ENCODE peak calls at places on chromosomes 4 and X, in seven cellular contexts. R is transverse colon, Q is stomach, B is GM12878, V is spleen, C is prostate gland, Y is upper lobe of left lung. I is an unnamed sample.

GRCh38 chr4:57148831-57149230 is 38.6 kb upstream of the IGFBP7 start:
- DNase-seq in R (no peak), Q (no peak), B (no peak), V (no peak), C (no peak), Y (no peak), I (no peak)

GRCh38 chrX:10518073-10518472 is 102.3 kb downstream of the MID1 start:
- DNase-seq in R (no peak), Q (no peak), B (no peak), V (no peak), C (no peak), Y (no peak), I (no peak)

GRCh38 chr4:182531555-182532162 is 288.5 kb downstream of the TENM3 start:
- DNase-seq in R (no peak), Q (no peak), B (no peak), V (no peak), C (no peak), Y (no peak), I (no peak)

GRCh38 chrX:107549504-107549903 is 78.8 kb upstream of the PRPS1 start:
- DNase-seq in R (no peak), Q (no peak), B (no peak), V (no peak), C (no peak), Y (no peak), I (no peak)

GRCh38 chrX:18348047-18348446 is 6.4 kb downstream of the SCML2 start:
- DNase-seq in R (no peak), Q (no peak), B (no peak), V (no peak), C (no peak), Y (no peak), I (no peak)

GRCh38 chr4:126592088-126592487 is 1040.7 kb upstream of the INTU start:
- DNase-seq in R (no peak), Q (no peak), B (no peak), V (no peak), C (no peak), Y (no peak), I (no peak)

GRCh38 chr4:31737419-31737818 is 1017.2 kb downstream of the PCDH7 start:
- DNase-seq in R (no peak), Q (no peak), B (peak; percentile 9), V (no peak), C (no peak), Y (no peak), I (no peak)

GRCh38 chrX:38409289-38409688 is 56.9 kb downstream of the OTC start:
- DNase-seq in R (no peak), Q (no peak), B (no peak), V (no peak), C (no peak), Y (no peak), I (no peak)

GRCh38 chrX:12446342-12447075 is 308.2 kb downstream of the FRMPD4 start:
- DNase-seq in R (no peak), Q (no peak), B (no peak), V (no peak), C (no peak), Y (no peak), I (no peak)

GRCh38 chrX:46587158-46587557 is 13.6 kb downstream of the CHST7 start:
- DNase-seq in R (no peak), Q (no peak), B (peak; percentile 55), V (no peak), C (no peak), Y (no peak), I (no peak)

GRCh38 chrX:46582325-46582724 is 8.8 kb downstream of the CHST7 start:
- DNase-seq in R (no peak), Q (no peak), B (no peak), V (no peak), C (no peak), Y (no peak), I (no peak)

GRCh38 chrX:46579250-46579649 is 5.7 kb downstream of the CHST7 start:
- DNase-seq in R (no peak), Q (no peak), B (no peak), V (no peak), C (no peak), Y (no peak), I (no peak)

GRCh38 chrX:46580613-46581012 is 7.0 kb downstream of the CHST7 start:
- DNase-seq in R (no peak), Q (no peak), B (no peak), V (no peak), C (no peak), Y (no peak), I (no peak)

GRCh38 chrX:46582964-46583363 is 9.4 kb downstream of the CHST7 start:
- DNase-seq in R (no peak), Q (no peak), B (no peak), V (no peak), C (peak; percentile 4), Y (no peak), I (no peak)
- TF ChIP-seq POLR2AphosphoS5 in R (no peak), Q (no peak), B (no peak), V (no peak), C (peak; percentile 58), Y (no peak), I (no peak)

DNA sequence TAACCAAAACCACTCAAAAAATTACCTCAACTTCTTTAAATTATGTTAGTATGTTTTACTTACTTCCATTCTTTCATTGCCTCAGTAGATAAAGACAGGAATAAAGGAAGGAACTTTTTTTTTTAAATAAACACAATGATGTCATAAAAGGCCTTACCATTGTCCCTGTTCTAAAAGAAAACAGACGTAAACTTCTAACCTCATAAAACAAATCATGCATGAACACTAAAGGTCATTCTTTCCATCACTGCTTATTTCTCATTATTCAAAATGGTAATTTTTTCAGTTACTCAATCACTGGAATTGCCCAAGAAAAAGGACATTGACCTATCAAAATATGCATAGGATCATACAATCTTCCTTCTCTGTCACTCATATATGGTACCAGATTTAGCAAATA is 32.2 kb upstream of the ARMCX2 start:
- DNase-seq in R (no peak), Q (no peak), B (no peak), V (no peak), C (no peak), Y (no peak), I (no peak)
- TF ChIP-seq POLR2AphosphoS5 in R (no peak), Q (no peak), B (no peak), V (no peak), C (no peak), Y (no peak), I (no peak)

GRCh38 chrX:85243155-85243554 is 424 bp downstream of the SATL1 start:
- DNase-seq in R (no peak), Q (no peak), B (no peak), V (no peak), C (no peak), Y (no peak), I (no peak)

GRCh38 chrX:85244411-85245210 is 820 bp downstream of the ZNF711 start:
- DNase-seq in R (no peak), Q (no peak), B (no peak), V (peak; percentile 61), C (peak; percentile 3), Y (no peak), I (no peak)

GRCh38 chrX:85243761-85244410 is at the start of the genes SATL1 and ZNF711:
- DNase-seq in R (peak; percentile 54), Q (peak; percentile 42), B (no peak), V (peak; percentile 70), C (peak; percentile 39), Y (peak; percentile 29), I (peak; percentile 13)
- TF ChIP-seq POLR2AphosphoS5 in R (no peak), Q (no peak), B (no peak), V (peak; percentile 23), C (no peak), Y (no peak), I (no peak)

GRCh38 chr4:184647391-184648101 is 1.7 kb downstream of the CASP3 start:
- DNase-seq in R (no peak), Q (no peak), B (no peak), V (no peak), C (no peak), Y (no peak), I (no peak)

GRCh38 chr4:184651899-184652298 is 2.4 kb downstream of the PRIMPOL start:
- DNase-seq in R (no peak), Q (no peak), B (no peak), V (no peak), C (no peak), Y (no peak), I (no peak)

GRCh38 chr4:184648220-184649025 is 824 bp downstream of the CASP3 start:
- DNase-seq in R (peak; percentile 72), Q (peak; percentile 70), B (no peak), V (peak; percentile 95), C (peak; percentile 60), Y (peak; percentile 69), I (no peak)

GRCh38 chr4:184649026-184649970 is at the start of the genes CASP3 and PRIMPOL:
- DNase-seq in R (peak; percentile 98), Q (peak; percentile 98), B (peak; percentile 60), V (peak; percentile 100), C (peak; percentile 96), Y (peak; percentile 98), I (peak; percentile 69)

GRCh38 chr4:184649971-184650855 is 675 bp downstream of the PRIMPOL start:
- DNase-seq in R (peak; percentile 33), Q (no peak), B (no peak), V (no peak), C (peak; percentile 17), Y (peak; percentile 35), I (no peak)
- TF ChIP-seq POLR2AphosphoS5 in R (no peak), Q (no peak), B (peak; percentile 7), V (no peak), C (no peak), Y (no peak), I (no peak)

DNA sequence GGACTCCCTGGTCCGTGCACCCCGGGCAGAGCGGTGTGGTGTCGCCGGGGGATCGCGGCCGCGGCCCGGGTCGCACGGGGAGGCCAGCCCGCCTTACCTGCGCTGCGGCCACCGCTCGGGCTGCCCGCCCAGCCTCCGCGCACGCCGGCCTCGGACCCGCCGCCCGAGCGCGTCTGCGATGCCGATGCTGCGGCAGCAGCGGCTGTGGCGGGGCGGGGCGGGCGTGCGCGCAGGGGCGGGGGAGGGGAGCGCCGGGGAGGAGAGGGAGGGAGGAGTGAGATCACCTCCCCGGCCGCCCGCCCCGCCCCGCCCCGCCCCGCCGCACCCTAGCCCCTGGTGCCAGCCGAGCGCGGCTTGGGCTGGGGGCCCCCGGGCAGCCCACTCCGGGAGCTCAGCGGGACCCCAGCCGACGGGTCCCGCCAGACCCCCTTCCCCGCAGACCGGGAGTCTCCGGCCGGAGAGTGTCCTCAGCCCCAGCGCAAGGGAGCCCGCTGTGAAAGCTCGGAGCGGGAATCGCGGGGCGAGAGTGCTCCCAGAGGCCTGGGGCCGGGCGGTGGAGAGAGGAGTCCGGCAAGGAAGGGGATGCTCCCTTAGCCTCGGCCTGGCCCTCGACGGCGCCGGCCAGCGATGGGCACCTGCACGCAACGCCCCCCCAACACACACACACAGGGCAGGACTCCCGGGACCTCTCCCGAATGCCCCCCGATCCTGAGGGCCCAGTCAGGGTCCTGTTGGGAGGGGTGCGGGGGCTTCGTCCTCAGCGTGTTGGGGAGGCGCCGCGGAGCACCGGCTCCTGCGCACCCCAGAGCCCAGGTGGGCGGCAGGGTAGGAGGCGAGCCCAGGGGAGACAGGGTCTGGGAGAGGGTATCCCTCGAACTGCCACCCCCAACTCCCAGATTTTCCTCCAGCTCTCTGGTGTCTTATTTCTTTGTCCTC is at the start of gene L1CAM:
- DNase-seq in R (no peak), Q (no peak), B (no peak), V (no peak), C (no peak), Y (no peak), I (no peak)
- TF ChIP-seq POLR2AphosphoS5 in R (no peak), Q (no peak), B (no peak), V (no peak), C (no peak), Y (no peak), I (no peak)

GRCh38 chr4:16227462-16227868 is 1.2 kb upstream of the TAPT1 start:
- DNase-seq in R (peak; percentile 51), Q (peak; percentile 40), B (no peak), V (peak; percentile 82), C (no peak), Y (peak; percentile 47), I (no peak)
- TF ChIP-seq POLR2AphosphoS5 in R (peak; percentile 3), Q (no peak), B (no peak), V (no peak), C (no peak), Y (no peak), I (no peak)